ENCODE peak calls at places on chromosomes 13 and 19, in five cellular contexts. One of them, this sample, is unnamed.

GRCh38 chr19:11458236-11458900 is 22.5 kb downstream of the ELAVL3 start:
- DNase-seq in stomach: no peak
- DNase-seq in heart left ventricle: no peak
- DNase-seq in mesothelial cell of epicardium: no peak
- DNase-seq in adrenal gland: no peak
- DNase-seq in this sample: no peak

GRCh38 chr13:106393776-106394175 is 141.7 kb downstream of the EFNB2 start:
- DNase-seq in stomach: no peak
- DNase-seq in heart left ventricle: no peak
- DNase-seq in mesothelial cell of epicardium: no peak
- DNase-seq in adrenal gland: no peak
- DNase-seq in this sample: no peak

GRCh38 chr19:37991176-37991835 is 84.3 kb downstream of the SIPA1L3 start:
- DNase-seq in stomach: no peak
- DNase-seq in heart left ventricle: no peak
- DNase-seq in mesothelial cell of epicardium: no peak
- DNase-seq in adrenal gland: no peak
- DNase-seq in this sample: no peak

GRCh38 chr13:41610426-41610825 is 153.1 kb downstream of the RGCC start:
- DNase-seq in heart left ventricle: peak
- DNase-seq in adrenal gland: no peak
- DNase-seq in stomach: peak
- DNase-seq in mesothelial cell of epicardium: no peak
- DNase-seq in this sample: no peak

GRCh38 chr19:45976180-45976579 is 2.5 kb upstream of the NOVA2 start:
- DNase-seq in heart left ventricle: no peak
- DNase-seq in mesothelial cell of epicardium: no peak
- DNase-seq in adrenal gland: peak
- DNase-seq in stomach: no peak
- DNase-seq in this sample: no peak

GRCh38 chr13:113647351-113648217 is 10.4 kb downstream of the ATP4B start:
- DNase-seq in mesothelial cell of epicardium: peak
- DNase-seq in stomach: peak
- DNase-seq in adrenal gland: peak
- DNase-seq in heart left ventricle: peak
- DNase-seq in this sample: no peak

GRCh38 chr13:51900471-51900870 is 38.7 kb downstream of the CCDC70 start:
- DNase-seq in adrenal gland: no peak
- DNase-seq in heart left ventricle: no peak
- DNase-seq in mesothelial cell of epicardium: no peak
- DNase-seq in stomach: no peak
- DNase-seq in this sample: no peak

GRCh38 chr13:32254916-32255743 is 60.0 kb downstream of the ZAR1L start:
- DNase-seq in stomach: no peak
- DNase-seq in heart left ventricle: no peak
- DNase-seq in mesothelial cell of epicardium: no peak
- DNase-seq in adrenal gland: no peak
- DNase-seq in this sample: no peak

GRCh38 chr19:3770136-3771032 is 1.6 kb downstream of the RAX2 start:
- DNase-seq in adrenal gland: no peak
- DNase-seq in stomach: no peak
- DNase-seq in heart left ventricle: no peak
- DNase-seq in mesothelial cell of epicardium: no peak
- DNase-seq in this sample: no peak

GRCh38 chr13:46389985-46390384 is 2.9 kb upstream of the RUBCNL start:
- DNase-seq in adrenal gland: peak
- DNase-seq in heart left ventricle: peak
- DNase-seq in mesothelial cell of epicardium: no peak
- DNase-seq in stomach: no peak
- DNase-seq in this sample: no peak

GRCh38 chr13:64793131-64793530 is 2437.0 kb downstream of the PCDH9 start:
- DNase-seq in mesothelial cell of epicardium: no peak
- DNase-seq in heart left ventricle: no peak
- DNase-seq in adrenal gland: no peak
- DNase-seq in stomach: no peak
- DNase-seq in this sample: no peak

GRCh38 chr19:8069116-8069973 is 16.8 kb downstream of the CCL25 start:
- DNase-seq in heart left ventricle: no peak
- DNase-seq in adrenal gland: no peak
- DNase-seq in mesothelial cell of epicardium: no peak
- DNase-seq in stomach: no peak
- DNase-seq in this sample: no peak

DNA sequence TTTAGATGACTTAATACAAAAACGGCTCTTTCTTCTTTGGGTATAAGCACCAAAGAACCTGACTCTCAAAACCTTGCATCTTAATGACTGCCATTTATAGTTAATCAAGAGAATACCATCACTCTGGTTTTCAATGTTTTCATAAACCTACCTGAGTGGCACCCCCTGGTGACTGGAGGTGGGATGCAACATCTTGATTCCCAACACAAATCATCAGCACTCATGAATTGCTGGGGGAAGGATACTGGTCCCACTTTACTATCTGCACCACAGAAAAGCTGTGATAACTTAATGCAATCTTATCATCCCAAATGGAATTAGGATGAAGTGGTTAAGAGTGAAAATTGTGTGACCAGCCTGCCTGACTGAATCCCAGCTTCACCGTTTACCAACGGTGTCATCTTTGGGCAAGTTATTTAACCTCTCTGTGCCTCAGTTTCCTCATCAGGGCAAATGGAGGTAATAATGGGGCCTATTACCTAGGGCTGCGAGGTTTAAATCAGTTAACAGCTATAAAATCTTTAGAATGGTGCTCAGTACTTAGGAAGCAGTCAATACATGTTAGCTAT is 366.4 kb downstream of the KLF12 start:
- DNase-seq in adrenal gland: no peak
- DNase-seq in stomach: no peak
- DNase-seq in mesothelial cell of epicardium: no peak
- DNase-seq in heart left ventricle: no peak
- DNase-seq in this sample: no peak
- TF ChIP-seq CTCF in adrenal gland: no peak
- TF ChIP-seq CTCF in stomach: no peak
- TF ChIP-seq CTCF in mesothelial cell of epicardium: no peak
- TF ChIP-seq CTCF in heart left ventricle: peak
- TF ChIP-seq CTCF in this sample: peak

GRCh38 chr13:105207586-105208293 is 1327.7 kb downstream of the EFNB2 start:
- DNase-seq in mesothelial cell of epicardium: no peak
- DNase-seq in adrenal gland: no peak
- DNase-seq in heart left ventricle: no peak
- DNase-seq in stomach: no peak
- DNase-seq in this sample: no peak
- TF ChIP-seq CTCF in mesothelial cell of epicardium: no peak
- TF ChIP-seq CTCF in adrenal gland: no peak
- TF ChIP-seq CTCF in heart left ventricle: no peak
- TF ChIP-seq CTCF in stomach: no peak
- TF ChIP-seq CTCF in this sample: no peak

GRCh38 chr19:42247631-42248199 is 5.3 kb upstream of the GSK3A start:
- DNase-seq in adrenal gland: peak
- DNase-seq in mesothelial cell of epicardium: no peak
- DNase-seq in heart left ventricle: no peak
- DNase-seq in stomach: no peak
- DNase-seq in this sample: no peak

GRCh38 chr19:42248270-42249148 is 6.1 kb upstream of the GSK3A start:
- DNase-seq in mesothelial cell of epicardium: no peak
- DNase-seq in stomach: no peak
- DNase-seq in adrenal gland: no peak
- DNase-seq in heart left ventricle: no peak
- DNase-seq in this sample: no peak

GRCh38 chr19:42244452-42245220 is 2.2 kb upstream of the GSK3A start:
- DNase-seq in mesothelial cell of epicardium: peak
- DNase-seq in adrenal gland: peak
- DNase-seq in stomach: peak
- DNase-seq in heart left ventricle: peak
- DNase-seq in this sample: peak

GRCh38 chr19:42246869-42247630 is 4.6 kb upstream of the GSK3A start:
- DNase-seq in stomach: no peak
- DNase-seq in mesothelial cell of epicardium: no peak
- DNase-seq in heart left ventricle: no peak
- DNase-seq in adrenal gland: peak
- DNase-seq in this sample: no peak

DNA sequence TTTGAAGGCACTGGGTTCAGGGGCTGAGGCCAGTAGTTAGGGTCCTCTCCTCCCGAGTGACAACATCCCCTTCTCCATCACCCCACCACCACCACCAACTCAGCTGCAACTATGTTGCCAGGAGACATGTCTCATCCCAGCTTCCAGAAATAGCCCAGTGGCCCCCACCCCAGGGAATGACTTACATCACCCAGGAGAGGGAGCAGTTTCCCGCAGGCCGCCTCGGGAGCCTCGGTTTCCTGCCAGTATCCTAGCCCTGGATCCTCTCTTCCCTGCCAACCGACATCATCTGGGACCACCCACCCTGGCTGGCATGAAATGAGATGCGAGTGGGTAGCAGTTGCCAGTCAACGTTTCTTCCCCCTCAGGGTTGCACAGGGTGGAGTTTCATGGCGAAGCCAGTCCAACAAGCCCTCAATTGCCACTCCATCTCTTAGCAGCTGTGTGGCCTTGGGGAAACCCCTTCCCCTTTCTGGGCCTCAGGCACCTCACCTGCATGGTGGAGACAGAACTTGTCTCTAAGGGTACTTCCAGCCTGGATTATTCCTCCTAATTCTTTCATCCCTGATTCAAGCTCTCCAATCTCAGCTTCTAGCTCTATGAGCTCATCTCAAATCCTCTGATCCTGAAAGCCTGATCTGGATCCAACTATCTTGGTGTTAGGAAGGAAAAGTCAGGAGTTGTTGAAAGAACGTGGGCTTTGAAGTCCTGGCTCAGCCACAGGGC is 3.9 kb upstream of the GSK3A start:
- DNase-seq in heart left ventricle: peak
- DNase-seq in mesothelial cell of epicardium: peak
- DNase-seq in stomach: peak
- DNase-seq in adrenal gland: peak
- DNase-seq in this sample: no peak
- TF ChIP-seq CTCF in heart left ventricle: peak
- TF ChIP-seq CTCF in mesothelial cell of epicardium: no peak
- TF ChIP-seq CTCF in stomach: peak
- TF ChIP-seq CTCF in adrenal gland: peak
- TF ChIP-seq CTCF in this sample: peak

GRCh38 chr19:36489139-36489919 is at the start of gene ZNF566:
- DNase-seq in stomach: peak
- DNase-seq in adrenal gland: peak
- DNase-seq in mesothelial cell of epicardium: peak
- DNase-seq in heart left ventricle: peak
- DNase-seq in this sample: peak
- TF ChIP-seq CTCF in stomach: no peak
- TF ChIP-seq CTCF in adrenal gland: no peak
- TF ChIP-seq CTCF in mesothelial cell of epicardium: no peak
- TF ChIP-seq CTCF in heart left ventricle: no peak
- TF ChIP-seq CTCF in this sample: no peak

This sample was measured in GM10248.